ENCODE peak calls at places on chromosomes 5 and 9, in nine cellular contexts. U, F, E, B, N, H, S, X and G are unnamed samples.
A peak's percentile ranks its signal among the peaks of the same experiment; 100 is the strongest.

GRCh38 chr5:132751971-132752580 is 4.8 kb downstream of the CCNI2 start:
- DNase-seq in F (no peak), H (no peak), S (no peak), X (no peak), E (no peak), B (no peak), N (no peak), U (no peak), G (no peak)

GRCh38 chr9:37100317-37100716 is 20.1 kb upstream of the ZCCHC7 start:
- DNase-seq in H (no peak), B (no peak), E (no peak), N (no peak), U (no peak), F (no peak), X (no peak), S (no peak), G (no peak)

GRCh38 chr9:22044583-22044982 is 35.5 kb upstream of the CDKN2B start:
- DNase-seq in S (peak; percentile 87), X (no peak), N (no peak), U (peak; percentile 55), H (no peak), F (no peak), E (no peak), B (no peak), G (no peak)

GRCh38 chr9:38362912-38363588 is 29.5 kb upstream of the ALDH1B1 start:
- DNase-seq in S (peak; percentile 66), B (no peak), X (peak; percentile 7), E (no peak), N (peak; percentile 64), U (peak; percentile 74), F (peak; percentile 66), H (peak; percentile 31), G (peak; percentile 61)

GRCh38 chr5:83368317-83368716 is 103.2 kb upstream of the VCAN start:
- DNase-seq in E (no peak), B (no peak), U (peak; percentile 75), X (no peak), F (no peak), H (no peak), S (no peak), N (no peak), G (peak; percentile 65)

GRCh38 chr9:127388037-127388855 is 8.7 kb upstream of the SLC2A8 start:
- DNase-seq in S (no peak), N (no peak), X (no peak), U (peak; percentile 97), B (peak; percentile 39), E (peak; percentile 70), H (peak; percentile 24), F (no peak), G (no peak)

GRCh38 chr9:3898371-3899218 is 372.8 kb upstream of the RFX3 start:
- DNase-seq in X (no peak), E (no peak), U (peak; percentile 32), H (no peak), N (no peak), B (no peak), S (peak; percentile 55), F (no peak), G (no peak)

GRCh38 chr5:132500931-132501628 is 10.5 kb upstream of the IRF1 start:
- DNase-seq in U (peak; percentile 61), E (peak; percentile 85), N (peak; percentile 75), S (peak; percentile 71), H (peak; percentile 89), F (peak; percentile 73), X (no peak), B (no peak), G (peak; percentile 82)

GRCh38 chr9:104872959-104873850 is 54.8 kb downstream of the ABCA1 start:
- DNase-seq in F (peak; percentile 72), B (no peak), S (peak; percentile 90), N (no peak), X (no peak), E (peak; percentile 85), U (peak; percentile 99), H (no peak), G (no peak)

GRCh38 chr5:75534734-75535133 is 23.0 kb downstream of the POLK start:
- DNase-seq in X (no peak), B (no peak), H (no peak), F (no peak), S (no peak), E (no peak), N (no peak), U (no peak), G (no peak)

GRCh38 chr9:70868661-70869652 is 252.5 kb downstream of the TRPM3 start:
- DNase-seq in X (no peak), U (no peak), H (no peak), B (no peak), F (no peak), E (no peak), S (peak; percentile 82), N (peak; percentile 12), G (no peak)

GRCh38 chr9:83247732-83248131 is 184.8 kb upstream of the RASEF start:
- DNase-seq in N (no peak), B (no peak), F (no peak), X (no peak), U (no peak), H (no peak), S (no peak), E (no peak), G (no peak)

GRCh38 chr5:173981362-173981761 is 7.6 kb upstream of the C5orf47 start:
- DNase-seq in X (no peak), B (no peak), H (no peak), N (no peak), S (no peak), U (no peak), F (no peak), E (no peak), G (no peak)

GRCh38 chr5:172633403-172633970 is 7.6 kb upstream of the NEURL1B start:
- DNase-seq in N (no peak), U (no peak), F (peak; percentile 20), H (no peak), E (no peak), X (no peak), B (no peak), S (no peak), G (peak; percentile 29)

GRCh38 chr9:129069128-129069824 is 11.6 kb upstream of the DOLPP1 start:
- DNase-seq in E (peak; percentile 73), F (peak; percentile 72), B (peak; percentile 18), S (no peak), N (peak; percentile 93), X (peak; percentile 27), U (no peak), H (no peak), G (no peak)

GRCh38 chr9:136791466-136792276 is 527 bp downstream of the TMEM141 start:
- DNase-seq in H (peak; percentile 72), N (peak; percentile 62), S (peak; percentile 26), U (peak; percentile 34), F (peak; percentile 81), X (no peak), B (no peak), E (no peak), G (no peak)

GRCh38 chr9:73773896-73774295 is 622.2 kb downstream of the ANXA1 start:
- DNase-seq in N (no peak), F (no peak), S (no peak), U (no peak), E (no peak), X (no peak), H (no peak), B (no peak), G (no peak)

GRCh38 chr9:75239176-75239575 is 150.9 kb downstream of the OSTF1 start:
- DNase-seq in F (no peak), B (no peak), E (no peak), U (peak; percentile 3), H (peak; percentile 13), X (no peak), N (peak; percentile 13), S (no peak), G (no peak)

GRCh38 chr9:132752877-132753592 is 82.8 kb downstream of the GTF3C4 start:
- DNase-seq in H (no peak), X (no peak), U (no peak), S (no peak), N (no peak), F (peak; percentile 51), B (no peak), E (peak; percentile 41), G (no peak)

GRCh38 chr5:52807723-52808122 is 20.0 kb downstream of the ITGA1 start:
- DNase-seq in X (no peak), B (no peak), F (no peak), N (no peak), S (no peak), U (no peak), E (no peak), H (no peak), G (no peak)
- H3K4me1 ChIP-seq in X (peaks cover 92% of the 10 kb centered on the region), B (no peaks in the 10 kb centered on the region), F (peaks cover 10% of the 10 kb centered on the region), N (peaks cover 16% of the 10 kb centered on the region), S (peaks cover 4% of the 10 kb centered on the region), U (peaks cover 5% of the 10 kb centered on the region), E (peaks cover 95% of the 10 kb centered on the region), H (peaks cover 10% of the 10 kb centered on the region), G (peaks cover 18% of the 10 kb centered on the region)

DNA sequence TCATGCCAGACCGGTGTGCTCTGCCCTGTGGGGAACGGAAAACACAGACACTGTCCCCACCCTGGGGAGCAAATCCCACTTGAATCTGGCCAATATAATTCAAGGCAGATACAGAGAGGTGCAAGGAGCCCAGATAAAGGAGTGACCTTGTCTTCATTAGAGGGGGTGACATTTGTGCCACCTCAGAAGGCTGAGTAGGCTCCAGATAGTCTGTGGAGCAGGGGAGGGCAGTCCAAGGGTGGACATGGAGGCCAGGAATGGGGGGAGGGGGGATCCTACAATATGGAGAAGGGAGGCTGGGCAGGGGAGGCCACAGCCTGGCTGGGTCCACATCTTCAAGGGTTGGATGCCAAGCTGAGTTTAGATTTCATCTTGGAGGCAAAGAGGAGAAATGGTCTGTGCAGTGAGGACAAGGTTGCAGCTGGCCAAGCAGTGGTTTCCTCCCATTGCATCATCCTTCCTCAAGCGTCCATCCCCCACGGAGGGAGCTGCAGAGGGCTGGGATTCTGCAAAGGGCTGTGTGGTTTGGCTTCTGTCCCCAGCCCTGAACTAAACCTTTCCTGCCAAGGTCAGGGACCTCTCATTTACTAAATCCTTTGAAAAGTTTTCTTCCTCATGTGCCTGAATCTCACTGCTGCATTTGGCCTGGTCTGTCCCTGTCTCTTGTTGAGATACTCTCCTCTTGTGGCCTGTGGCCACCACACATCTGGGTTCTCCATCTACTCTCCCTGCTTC is 60.1 kb downstream of the GALNT12 start:
- DNase-seq in H (peak; percentile 41), B (peak; percentile 77), F (peak; percentile 92), E (peak; percentile 93), N (no peak), X (no peak), U (peak; percentile 88), S (peak; percentile 9), G (peak; percentile 90)
- H3K4me1 ChIP-seq in H (no peaks in the 10 kb centered on the region), B (no peaks in the 10 kb centered on the region), F (no peaks in the 10 kb centered on the region), E (peaks cover 32% of the 10 kb centered on the region), N (no peaks in the 10 kb centered on the region), X (peaks cover 44% of the 10 kb centered on the region), U (peaks cover 4% of the 10 kb centered on the region), S (peaks cover 2% of the 10 kb centered on the region), G (peaks cover 39% of the 10 kb centered on the region)

DNA sequence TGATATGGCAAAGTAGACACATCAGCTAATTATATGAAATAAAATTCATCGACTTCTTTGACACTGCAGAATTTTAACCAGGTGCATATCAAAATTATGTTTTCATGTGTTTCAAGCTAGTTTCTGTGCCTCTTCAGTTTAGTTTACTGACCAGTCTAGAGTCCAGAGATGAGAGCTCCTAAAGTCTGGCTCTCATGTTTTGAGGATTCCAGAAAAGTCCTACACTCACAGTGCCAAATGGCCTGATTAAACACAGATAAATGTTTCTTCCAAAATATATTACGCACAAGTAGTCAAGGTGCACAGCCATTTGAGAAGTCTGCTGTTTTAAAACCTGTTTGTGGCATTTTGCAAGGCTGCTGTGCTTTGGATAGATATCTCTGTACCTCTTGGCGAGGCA is 15.6 kb downstream of the RGMB start:
- DNase-seq in S (no peak), F (no peak), E (no peak), X (no peak), U (no peak), N (no peak), H (no peak), B (no peak), G (no peak)
- H3K4me1 ChIP-seq in S (no peaks in the 10 kb centered on the region), F (no peaks in the 10 kb centered on the region), E (peaks cover 50% of the 10 kb centered on the region), X (peaks cover 89% of the 10 kb centered on the region), U (peaks cover 8% of the 10 kb centered on the region), N (peaks cover 19% of the 10 kb centered on the region), H (no peaks in the 10 kb centered on the region), B (no peaks in the 10 kb centered on the region), G (peaks cover 83% of the 10 kb centered on the region)

GRCh38 chr5:139382781-139383180 is 316 bp downstream of the SLC23A1 start:
- DNase-seq in B (no peak), U (no peak), E (no peak), X (no peak), F (peak; percentile 53), N (no peak), S (no peak), H (no peak), G (peak; percentile 44)
- H3K4me1 ChIP-seq in B (no peaks in the 10 kb centered on the region), U (peaks cover 30% of the 10 kb centered on the region), E (peaks cover 4% of the 10 kb centered on the region), X (peaks cover 45% of the 10 kb centered on the region), F (no peaks in the 10 kb centered on the region), N (peaks cover 12% of the 10 kb centered on the region), S (no peaks in the 10 kb centered on the region), H (peaks cover 60% of the 10 kb centered on the region), G (peaks cover 44% of the 10 kb centered on the region)